ENCODE peak calls at places on chromosome 7, in six cellular contexts. P is neuronal stem cell, J is mesenchymal stem cell, C is mesendoderm, R is H1, W is trophoblast cell. D is an unnamed sample.

GRCh38 chr7:40798612-40799011 is 663.8 kb downstream of the SUGCT start:
- DNase-seq in P (no peak), J (no peak), C (no peak), R (no peak), W (no peak), D (no peak)

GRCh38 chr7:27106906-27107250 is 4.4 kb upstream of the HOXA2 start:
- DNase-seq in P (no peak), J (no peak), C (no peak), R (no peak), W (no peak), D (no peak)

GRCh38 chr7:37853468-37853867 is 5.1 kb downstream of the NME8 start:
- DNase-seq in P (no peak), J (no peak), C (peak), R (no peak), W (peak), D (no peak)

GRCh38 chr7:81264116-81264515 is 345.3 kb upstream of the SEMA3C start:
- DNase-seq in P (no peak), J (no peak), C (no peak), R (no peak), W (no peak), D (no peak)

GRCh38 chr7:93194368-93194767 is 31.9 kb downstream of the HEPACAM2 start:
- DNase-seq in P (no peak), J (peak), C (no peak), R (no peak), W (no peak), D (peak)

GRCh38 chr7:105439174-105439893 is 50.6 kb upstream of the SRPK2 start:
- DNase-seq in P (no peak), J (peak), C (peak), R (no peak), W (peak), D (peak)

GRCh38 chr7:87506243-87507180 is 31.0 kb upstream of the ABCB4 start:
- DNase-seq in P (no peak), J (peak), C (no peak), R (no peak), W (peak), D (peak)

GRCh38 chr7:111438369-111439289 is 123.7 kb downstream of the IMMP2L start:
- DNase-seq in P (no peak), J (peak), C (peak), R (no peak), W (peak), D (peak)

GRCh38 chr7:66837007-66837406 is 84.0 kb upstream of the TMEM248 start:
- DNase-seq in P (no peak), J (peak), C (peak), R (peak), W (peak), D (peak)

GRCh38 chr7:138838166-138838565 is 40.2 kb upstream of the ATP6V0A4 start:
- DNase-seq in P (no peak), J (no peak), C (peak), R (no peak), W (no peak), D (no peak)

GRCh38 chr7:107167483-107168232 is 1.1 kb upstream of the HBP1 start:
- DNase-seq in P (peak), J (peak), C (peak), R (no peak), W (peak), D (peak)

GRCh38 chr7:46282155-46282554 is 361.1 kb upstream of the IGFBP3 start:
- DNase-seq in P (peak), J (no peak), C (peak), R (peak), W (no peak), D (no peak)

GRCh38 chr7:108257954-108258353 is 127.8 kb upstream of the LAMB4 start:
- DNase-seq in P (no peak), J (no peak), C (no peak), R (no peak), W (no peak), D (no peak)

GRCh38 chr7:27096756-27097514 is 1.1 kb upstream of the HOXA1 start:
- DNase-seq in P (peak), J (peak), C (no peak), R (no peak), W (peak), D (peak)

GRCh38 chr7:44213872-44214595 is 13.3 kb downstream of the YKT6 start:
- DNase-seq in P (peak), J (peak), C (peak), R (peak), W (peak), D (peak)

GRCh38 chr7:121388950-121389349 is 7.2 kb downstream of the FAM3C start:
- DNase-seq in P (no peak), J (no peak), C (no peak), R (no peak), W (no peak), D (no peak)
- H3K4me3 ChIP-seq in P (no peak), J (no peak), C (no peak), R (no peak), W (no peak), D (no peak)

DNA sequence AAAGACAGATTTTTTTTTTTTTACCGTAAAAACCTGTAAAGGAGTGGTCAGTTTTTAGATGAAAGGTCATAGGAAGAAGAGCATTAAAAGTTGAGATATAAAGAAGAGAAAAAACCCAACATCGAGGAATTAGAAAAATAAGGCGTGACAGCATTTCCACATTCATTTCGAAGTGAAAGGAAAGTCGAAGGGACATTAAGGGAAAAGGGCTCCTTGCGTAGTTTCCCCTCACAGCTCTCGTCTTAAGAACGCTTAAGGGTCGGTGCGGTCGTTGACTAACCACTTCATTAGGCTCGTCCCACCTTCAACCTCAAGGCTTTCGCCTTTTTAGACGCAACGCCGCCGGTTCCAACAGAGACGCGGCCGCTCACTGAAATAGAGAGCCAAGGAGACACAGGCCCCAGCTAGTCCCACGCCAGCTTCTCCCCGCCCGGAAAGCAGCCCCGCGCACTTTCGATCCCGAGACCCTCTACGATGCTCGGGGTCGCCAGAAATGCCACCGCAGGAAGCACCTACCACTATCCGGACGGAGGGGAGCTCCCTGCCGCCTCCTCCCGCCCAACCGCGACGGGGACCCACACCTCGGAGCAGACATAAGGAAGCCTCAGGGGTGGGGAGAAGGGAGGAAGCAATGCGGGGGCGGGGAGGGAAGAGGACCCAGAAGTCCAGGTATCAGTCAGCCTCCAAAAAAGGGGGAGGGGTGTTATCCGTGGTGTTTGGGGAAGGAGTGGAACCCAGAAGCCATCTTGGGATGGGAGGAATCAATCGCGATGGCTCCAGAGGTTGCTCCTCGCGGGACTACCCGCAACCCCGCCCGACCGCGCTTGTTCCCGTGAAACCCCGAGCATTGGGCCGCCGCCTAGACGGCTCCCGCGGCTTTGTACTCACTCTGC is 634 bp downstream of the TRA2A start:
- DNase-seq in P (peak), J (peak), C (peak), R (no peak), W (peak), D (peak)
- H2AK5ac ChIP-seq in P (peak), J (peak), C (peak), R (peak), W (peak), D (peak)

DNA sequence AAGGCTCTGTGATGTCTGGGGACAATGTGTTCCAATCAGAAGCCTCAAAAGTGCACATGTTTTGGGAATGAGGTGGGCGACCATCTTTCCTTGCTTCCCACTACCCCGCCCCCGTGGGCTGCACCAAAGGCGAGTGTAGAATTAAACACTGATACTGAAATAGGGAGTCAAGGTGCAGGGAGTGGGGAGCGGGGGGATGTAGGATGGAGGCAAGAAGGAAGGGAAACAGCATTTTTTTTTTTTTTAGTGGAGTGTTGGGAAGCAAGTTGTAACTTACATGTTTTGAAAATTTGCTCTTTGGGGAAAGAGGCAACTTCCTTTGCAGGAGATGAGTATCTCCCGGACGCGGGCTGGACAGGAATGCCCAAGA is 484 bp upstream of the DLX5 start:
- DNase-seq in P (no peak), J (no peak), C (no peak), R (no peak), W (peak), D (no peak)
- H3K4me3 ChIP-seq in P (no peak), J (no peak), C (no peak), R (no peak), W (peak), D (no peak)

DNA sequence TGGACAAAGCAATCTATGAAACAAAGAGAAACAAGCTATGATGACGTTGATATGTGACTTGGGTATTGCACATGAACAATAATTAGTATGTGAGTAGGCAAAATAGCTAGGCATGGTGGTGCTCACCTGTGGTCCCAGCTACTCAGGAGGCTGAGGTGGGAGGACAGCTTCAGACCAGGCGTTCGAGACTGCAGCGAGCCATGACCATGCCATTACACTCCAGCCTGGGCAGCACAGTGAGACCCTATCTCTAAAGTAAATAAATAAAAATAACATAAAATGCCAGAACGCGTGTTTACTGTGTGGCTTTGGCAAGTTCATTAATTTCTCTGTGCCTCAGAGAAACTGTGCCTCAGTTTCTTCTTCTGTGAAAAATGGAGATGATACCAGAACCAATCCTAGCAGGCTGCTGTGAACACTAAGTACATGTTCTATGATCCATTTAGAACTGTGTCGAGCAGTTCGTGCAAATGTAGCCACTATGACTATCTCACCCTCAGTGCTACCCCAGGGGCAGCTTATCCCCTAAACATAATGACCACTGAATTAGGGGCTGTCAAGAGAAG is 9.3 kb upstream of the TNS3 start:
- DNase-seq in P (no peak), J (no peak), C (no peak), R (no peak), W (peak), D (no peak)
- H2AK5ac ChIP-seq in P (no peak), J (peak), C (no peak), R (peak), W (peak), D (peak)

GRCh38 chr7:50782376-50783208 is at the start of gene GRB10:
- DNase-seq in P (peak), J (peak), C (peak), R (no peak), W (peak), D (peak)
- H3K4me3 ChIP-seq in P (peak), J (peak), C (peak), R (peak), W (peak), D (peak)

GRCh38 chr7:1196950-1197349 is 35.7 kb upstream of the UNCX start:
- DNase-seq in P (no peak), J (no peak), C (no peak), R (no peak), W (no peak), D (no peak)
- H2AK5ac ChIP-seq in P (no peak), J (no peak), C (no peak), R (no peak), W (no peak), D (peak)

GRCh38 chr7:156167987-156168386 is 355.7 kb upstream of the SHH start:
- DNase-seq in P (no peak), J (no peak), C (no peak), R (no peak), W (no peak), D (no peak)
- H3K4me3 ChIP-seq in P (no peak), J (no peak), C (no peak), R (no peak), W (no peak), D (no peak)

DNA sequence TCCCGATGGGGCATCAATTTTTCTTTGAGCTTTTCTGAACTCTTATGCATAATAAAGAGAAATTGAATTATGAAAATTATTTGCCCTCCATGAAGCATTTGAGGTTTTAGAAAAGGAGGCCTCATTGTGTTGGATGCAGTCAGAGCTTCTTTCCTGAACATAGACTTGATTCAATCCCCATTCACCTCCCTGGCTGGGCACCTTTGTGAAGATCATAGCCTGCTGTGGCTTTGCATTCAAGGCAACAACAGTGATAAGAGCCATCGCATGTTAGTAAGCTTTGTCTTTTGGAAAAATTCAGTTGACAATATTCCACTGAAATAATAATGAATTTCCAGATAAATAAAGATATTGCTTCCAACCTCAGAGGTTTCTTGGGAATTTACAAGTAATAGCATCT is 87.0 kb downstream of the TRIL start:
- DNase-seq in P (no peak), J (no peak), C (no peak), R (no peak), W (no peak), D (no peak)
- H2AK5ac ChIP-seq in P (no peak), J (no peak), C (no peak), R (no peak), W (no peak), D (no peak)

GRCh38 chr7:47576909-47577255 is 5.0 kb downstream of the TNS3 start:
- DNase-seq in P (no peak), J (no peak), C (no peak), R (no peak), W (peak), D (no peak)
- H3K4me3 ChIP-seq in P (no peak), J (no peak), C (no peak), R (no peak), W (no peak), D (no peak)

GRCh38 chr7:131646203-131646602 is 89.8 kb upstream of the PODXL start:
- DNase-seq in P (no peak), J (no peak), C (no peak), R (no peak), W (no peak), D (no peak)
- H2AK5ac ChIP-seq in P (no peak), J (no peak), C (no peak), R (no peak), W (no peak), D (no peak)